ENCODE peak calls at places on chromosomes 4 and X, in nine cellular contexts. G, W, A, U, Q, C, L, H and D are unnamed samples.
A peak's percentile ranks its signal among the peaks of the same experiment; 100 is the strongest.

GRCh38 chrX:129613596-129613995 is 41.2 kb downstream of the APLN start:
- DNase-seq in U (no peak), G (no peak), W (no peak), H (peak; percentile 45), A (no peak), C (no peak), L (no peak), Q (no peak), D (no peak)

GRCh38 chrX:116198810-116199209 is 28.3 kb downstream of the AGTR2 start:
- DNase-seq in C (no peak), W (peak; percentile 0), H (peak; percentile 1), U (no peak), L (no peak), A (no peak), Q (no peak), G (peak; percentile 16), D (no peak)

GRCh38 chrX:12978205-12979010 is 3.5 kb downstream of the TMSB4X start:
- DNase-seq in G (peak; percentile 87), H (peak; percentile 73), A (peak; percentile 69), L (peak; percentile 64), W (no peak), U (no peak), C (peak; percentile 26), Q (no peak), D (no peak)

GRCh38 chr4:124685851-124686250 is 26.7 kb downstream of the ANKRD50 start:
- DNase-seq in W (no peak), L (no peak), Q (no peak), U (no peak), G (no peak), C (no peak), H (peak; percentile 31), A (no peak), D (no peak)

GRCh38 chrX:9339603-9340569 is 125.0 kb upstream of the TBL1X start:
- DNase-seq in G (no peak), U (no peak), A (no peak), W (no peak), Q (no peak), C (no peak), H (no peak), L (peak; percentile 27), D (no peak)

GRCh38 chrX:69063486-69063885 is 101.8 kb downstream of the PJA1 start:
- DNase-seq in G (no peak), L (no peak), Q (no peak), H (no peak), W (no peak), U (no peak), C (no peak), A (no peak), D (no peak)

GRCh38 chrX:45667666-45668065 is 467.0 kb upstream of the DIPK2B start:
- DNase-seq in U (no peak), W (no peak), L (no peak), G (no peak), C (no peak), A (no peak), H (no peak), Q (no peak), D (no peak)

GRCh38 chr4:178672512-178672911 is 1230.3 kb upstream of the AGA start:
- DNase-seq in Q (no peak), A (no peak), H (no peak), L (no peak), U (no peak), G (no peak), W (no peak), C (no peak), D (no peak)

GRCh38 chrX:31483336-31483735 is 411.5 kb upstream of the FTHL17 start:
- DNase-seq in Q (no peak), C (no peak), A (no peak), G (no peak), W (no peak), L (no peak), U (no peak), H (no peak), D (no peak)

GRCh38 chrX:119041175-119041574 is 31.6 kb upstream of the CT47C1 start:
- DNase-seq in U (no peak), W (no peak), L (no peak), G (no peak), H (peak; percentile 63), Q (no peak), A (peak; percentile 75), C (peak; percentile 38), D (no peak)

GRCh38 chrX:107025538-107025937 is 25.5 kb upstream of the MORC4 start:
- DNase-seq in L (no peak), G (no peak), H (peak; percentile 52), W (no peak), A (no peak), Q (no peak), C (peak; percentile 49), U (no peak), D (no peak)

GRCh38 chr4:72641611-72642010 is 72.6 kb upstream of the ADAMTS3 start:
- DNase-seq in C (no peak), L (no peak), Q (no peak), U (no peak), W (no peak), G (no peak), H (no peak), A (no peak), D (no peak)

GRCh38 chrX:46485897-46486296 is 59.3 kb downstream of the ZNF674 start:
- DNase-seq in A (no peak), H (no peak), W (no peak), L (peak; percentile 15), U (no peak), Q (no peak), G (no peak), C (no peak), D (no peak)

GRCh38 chr4:83358410-83358809 is 23.8 kb upstream of the HPSE start:
- DNase-seq in Q (no peak), W (no peak), H (no peak), A (no peak), U (no peak), G (no peak), C (no peak), L (no peak), D (no peak)

GRCh38 chr4:85963231-85963630 is 396.6 kb downstream of the MAPK10 start:
- DNase-seq in H (no peak), W (no peak), Q (no peak), L (no peak), U (no peak), G (no peak), C (no peak), A (no peak), D (no peak)

GRCh38 chr4:94721310-94721709 is 36.4 kb upstream of the BMPR1B start:
- DNase-seq in W (no peak), U (no peak), C (no peak), A (no peak), G (no peak), L (no peak), H (no peak), Q (no peak), D (no peak)

GRCh38 chr4:7595883-7596535 is 161.3 kb upstream of the PSAPL1 start:
- DNase-seq in C (no peak), H (no peak), U (no peak), L (no peak), A (no peak), W (no peak), Q (no peak), G (no peak), D (no peak)

GRCh38 chrX:7083021-7083420 is 64.5 kb upstream of the STS start:
- DNase-seq in A (no peak), W (no peak), C (no peak), G (no peak), L (no peak), U (no peak), H (no peak), Q (no peak), D (no peak)

GRCh38 chr4:16226816-16227461 is 668 bp upstream of the TAPT1 start:
- DNase-seq in Q (no peak), H (peak; percentile 51), L (peak; percentile 20), C (peak; percentile 85), U (peak; percentile 21), W (no peak), G (peak; percentile 47), A (peak; percentile 69), D (no peak)

GRCh38 chr4:26455571-26455970 is 34.7 kb downstream of the CCKAR start:
- DNase-seq in W (no peak), U (no peak), C (no peak), A (no peak), H (no peak), L (no peak), Q (no peak), G (no peak), D (no peak)

GRCh38 chrX:46165411-46165810 is 379.8 kb downstream of the ZNF674 start:
- DNase-seq in U (no peak), Q (no peak), G (no peak), C (no peak), H (no peak), W (no peak), A (no peak), L (no peak), D (no peak)

GRCh38 chr4:180407273-180407885 is 1835.8 kb upstream of the TENM3 start:
- DNase-seq in G (no peak), L (no peak), W (no peak), U (no peak), Q (no peak), A (no peak), C (no peak), H (no peak), D (no peak)

GRCh38 chr4:14000091-14000814 is 372.7 kb upstream of the BOD1L1 start:
- DNase-seq in A (no peak), C (no peak), Q (no peak), H (no peak), U (no peak), L (no peak), G (no peak), W (no peak), D (peak; percentile 18)

GRCh38 chrX:24405959-24406358 is 45.5 kb downstream of the SUPT20HL1 start:
- DNase-seq in W (no peak), G (no peak), Q (no peak), A (no peak), U (no peak), L (no peak), C (no peak), H (no peak), D (no peak)

GRCh38 chr4:152894673-152895072 is 41.5 kb upstream of the FHDC1 start:
- DNase-seq in Q (no peak), L (no peak), G (no peak), A (no peak), U (no peak), W (no peak), C (no peak), H (no peak), D (peak; percentile 5)

GRCh38 chr4:123488916-123489315 is 92.3 kb downstream of the SPRY1 start:
- DNase-seq in Q (no peak), A (no peak), H (peak; percentile 21), U (no peak), W (peak; percentile 77), G (peak; percentile 71), L (no peak), C (no peak), D (peak; percentile 81)

GRCh38 chr4:33323393-33323792 is 2603.2 kb downstream of the PCDH7 start:
- DNase-seq in A (no peak), C (no peak), Q (no peak), W (no peak), G (no peak), H (no peak), U (no peak), L (no peak), D (no peak)

GRCh38 chrX:150768580-150769190 is 75.5 kb downstream of the MTMR1 start:
- DNase-seq in H (no peak), C (no peak), A (no peak), U (no peak), Q (no peak), W (no peak), G (no peak), L (no peak), D (no peak)

GRCh38 chrX:42696551-42697129 is 81.3 kb downstream of the PPP1R2C start:
- DNase-seq in L (no peak), U (no peak), W (no peak), C (no peak), Q (no peak), A (no peak), H (no peak), G (no peak), D (no peak)

GRCh38 chr4:33709247-33709646 is 2535.1 kb downstream of the ARAP2 start:
- DNase-seq in H (no peak), Q (no peak), A (no peak), U (no peak), C (no peak), G (no peak), W (no peak), L (no peak), D (peak; percentile 49)

GRCh38 chr4:183960021-183960420 is 54.9 kb downstream of the STOX2 start:
- DNase-seq in A (peak; percentile 81), W (no peak), G (no peak), L (no peak), C (peak; percentile 92), U (no peak), Q (peak; percentile 68), H (peak; percentile 62), D (peak; percentile 14)